ENCODE peak calls at places on chromosomes 5 and 9, in five cellular contexts. F is left ventricle myocardium inferior, P is BJ, D is A549, Y is IMR-90. U is an unnamed sample.

GRCh38 chr9:123586140-123586735 is 230.2 kb downstream of the CRB2 start:
- DNase-seq in Y (no peak), D (no peak), P (no peak), F (no peak), U (no peak)

GRCh38 chr5:16871746-16872339 is 64.2 kb downstream of the MYO10 start:
- DNase-seq in F (no peak), D (no peak), Y (peak), P (peak), U (no peak)

GRCh38 chr5:178997191-178997590 is 2.1 kb upstream of the GRM6 start:
- DNase-seq in P (no peak), D (no peak), Y (no peak), F (no peak), U (no peak)

GRCh38 chr9:129176786-129177442 is 1.1 kb downstream of the IER5L start:
- DNase-seq in Y (peak), F (peak), D (peak), P (no peak), U (no peak)

GRCh38 chr5:159220206-159220605 is 10.9 kb upstream of the RNF145 start:
- DNase-seq in P (no peak), D (no peak), F (no peak), Y (peak), U (no peak)

GRCh38 chr9:112774006-112774996 is 23.7 kb downstream of the SNX30 start:
- DNase-seq in F (no peak), D (no peak), P (no peak), Y (no peak), U (no peak)

GRCh38 chr5:120358949-120359348 is 105.2 kb upstream of the PRR16 start:
- DNase-seq in Y (peak), D (no peak), F (no peak), P (no peak), U (no peak)

GRCh38 chr5:43615445-43616184 is 12.6 kb downstream of the NNT start:
- DNase-seq in Y (no peak), D (no peak), P (no peak), F (no peak), U (no peak)

GRCh38 chr5:149911031-149911430 is 33.6 kb downstream of the PDE6A start:
- DNase-seq in Y (no peak), D (no peak), F (no peak), P (no peak), U (no peak)

GRCh38 chr9:137313956-137314560 is 12.0 kb upstream of the NRARP start:
- DNase-seq in Y (no peak), D (peak), F (peak), P (no peak), U (no peak)

GRCh38 chr5:149429839-149430721 is 51.0 kb upstream of the IL17B start:
- DNase-seq in F (peak), P (no peak), Y (no peak), D (no peak), U (no peak)

GRCh38 chr9:78986446-78986845 is 585.3 kb upstream of the TLE4 start:
- DNase-seq in D (no peak), Y (no peak), F (no peak), P (peak), U (no peak)

GRCh38 chr5:178086266-178086665 is 27.1 kb upstream of the N4BP3 start:
- DNase-seq in D (no peak), F (no peak), P (no peak), Y (no peak), U (no peak)

GRCh38 chr5:112734597-112734996 is 3.1 kb upstream of the APC start:
- DNase-seq in Y (no peak), P (no peak), F (no peak), D (no peak), U (no peak)

GRCh38 chr5:94870496-94871214 is 252.2 kb downstream of the SLF1 start:
- DNase-seq in P (no peak), Y (no peak), D (no peak), F (no peak), U (no peak)

GRCh38 chr5:151432210-151432609 is 15.2 kb upstream of the SLC36A1 start:
- DNase-seq in P (no peak), F (no peak), D (no peak), Y (no peak), U (no peak)

GRCh38 chr9:121857941-121858340 is 206.5 kb downstream of the DAB2IP start:
- DNase-seq in Y (no peak), F (no peak), D (no peak), P (no peak), U (no peak)

GRCh38 chr5:76402251-76402879 is 720 bp upstream of the IQGAP2 start:
- DNase-seq in D (peak), F (peak), Y (no peak), P (no peak), U (no peak)

GRCh38 chr5:129361441-129362025 is 98.6 kb upstream of the ADAMTS19 start:
- DNase-seq in Y (peak), D (peak), P (no peak), F (no peak), U (no peak)

GRCh38 chr5:170403675-170404074 is 14.5 kb upstream of the KCNMB1 start:
- DNase-seq in Y (no peak), D (no peak), P (no peak), F (no peak), U (no peak)
- TF ChIP-seq CTCF in Y (no peak), D (no peak), P (no peak), F (peak), U (no peak)

GRCh38 chr9:101639301-101639700 is 44.5 kb upstream of the PPP3R2 start:
- DNase-seq in D (no peak), F (no peak), P (no peak), Y (no peak), U (no peak)

GRCh38 chr9:101631892-101632291 is 37.1 kb upstream of the PPP3R2 start:
- DNase-seq in F (no peak), Y (no peak), D (no peak), P (no peak), U (no peak)

GRCh38 chr9:101635020-101635419 is 40.3 kb upstream of the PPP3R2 start:
- DNase-seq in F (no peak), D (no peak), P (no peak), Y (no peak), U (no peak)

GRCh38 chr9:101636247-101636646 is 41.5 kb upstream of the PPP3R2 start:
- DNase-seq in D (no peak), P (no peak), Y (no peak), F (no peak), U (no peak)

DNA sequence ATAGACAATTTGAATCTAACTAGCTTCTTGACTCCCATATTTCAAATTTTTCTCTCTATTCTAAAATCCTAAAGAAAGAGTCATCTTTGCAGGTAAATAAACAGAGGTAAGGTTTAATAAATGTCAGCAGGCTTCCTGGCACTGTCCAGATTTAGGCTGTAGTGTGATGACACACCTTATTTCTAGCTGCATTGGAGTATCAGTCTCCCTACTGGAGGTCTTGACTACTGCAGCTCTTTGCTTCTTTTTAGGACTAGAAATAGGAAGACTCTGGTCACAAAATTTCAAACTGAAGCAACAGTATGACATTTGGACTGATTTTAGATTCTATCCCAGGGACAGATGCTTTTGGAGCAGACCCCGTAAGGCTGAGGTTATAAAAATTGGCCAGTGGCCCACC is 40.7 kb upstream of the PPP3R2 start:
- DNase-seq in Y (no peak), D (no peak), P (no peak), F (no peak), U (no peak)
- TF ChIP-seq CTCF in Y (no peak), D (no peak), P (no peak), F (no peak), U (no peak)

GRCh38 chr9:131502781-131503625 is at the start of gene POMT1:
- DNase-seq in P (peak), F (peak), Y (peak), D (peak), U (no peak)
- TF ChIP-seq CTCF in P (no peak), F (no peak), Y (no peak), D (no peak), U (no peak)

GRCh38 chr5:131637694-131638093 is 2.7 kb upstream of the RAPGEF6 start:
- DNase-seq in P (no peak), D (no peak), F (no peak), Y (no peak), U (no peak)

GRCh38 chr5:131635755-131636479 is 888 bp upstream of the RAPGEF6 start:
- DNase-seq in D (peak), Y (no peak), P (no peak), F (no peak), U (no peak)

GRCh38 chr5:131634666-131634995 is 398 bp downstream of the RAPGEF6 start:
- DNase-seq in P (no peak), Y (peak), F (peak), D (peak), U (no peak)

GRCh38 chr5:131633830-131634229 is 1.2 kb downstream of the RAPGEF6 start:
- DNase-seq in Y (no peak), P (no peak), F (no peak), D (no peak), U (no peak)

DNA sequence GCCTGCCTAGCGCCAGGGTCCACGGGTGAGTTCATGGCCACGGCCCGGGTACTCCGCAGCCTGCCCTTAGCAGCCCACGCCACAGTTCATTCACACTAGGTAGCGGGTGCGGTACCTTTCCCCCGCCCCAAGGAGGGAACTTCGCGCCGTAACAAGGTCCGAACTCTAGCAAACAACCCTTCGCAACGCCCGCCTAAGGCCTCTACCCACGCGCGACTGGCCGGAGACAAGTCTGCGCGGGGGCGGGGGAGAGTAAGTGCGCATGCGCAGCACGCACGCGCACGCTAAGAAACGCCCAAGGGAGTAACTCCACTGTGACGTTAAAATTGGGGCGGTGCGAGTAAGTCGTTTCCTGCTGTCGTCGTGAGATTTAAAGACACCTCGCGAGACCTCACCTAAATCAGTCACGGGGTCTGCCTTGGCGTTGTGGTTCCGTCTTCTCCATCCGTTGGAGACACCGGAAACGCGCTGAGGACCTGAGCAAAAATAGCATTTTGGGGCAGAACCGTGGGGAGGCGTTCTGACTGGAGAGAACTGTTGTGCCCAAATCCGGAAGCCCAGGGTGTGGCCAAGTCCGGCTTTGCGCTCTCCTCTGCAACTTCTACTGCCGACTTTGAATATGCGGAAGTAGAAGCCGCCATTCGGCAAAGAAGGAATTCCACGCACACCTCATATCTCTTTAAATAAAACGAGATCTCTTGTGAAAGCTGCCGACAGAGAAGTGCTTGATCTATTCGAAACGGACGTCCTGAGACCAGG is at the start of gene RAPGEF6:
- DNase-seq in F (peak), Y (peak), D (peak), P (peak), U (peak)
- TF ChIP-seq CTCF in F (peak), Y (no peak), D (no peak), P (peak), U (peak)

DNA sequence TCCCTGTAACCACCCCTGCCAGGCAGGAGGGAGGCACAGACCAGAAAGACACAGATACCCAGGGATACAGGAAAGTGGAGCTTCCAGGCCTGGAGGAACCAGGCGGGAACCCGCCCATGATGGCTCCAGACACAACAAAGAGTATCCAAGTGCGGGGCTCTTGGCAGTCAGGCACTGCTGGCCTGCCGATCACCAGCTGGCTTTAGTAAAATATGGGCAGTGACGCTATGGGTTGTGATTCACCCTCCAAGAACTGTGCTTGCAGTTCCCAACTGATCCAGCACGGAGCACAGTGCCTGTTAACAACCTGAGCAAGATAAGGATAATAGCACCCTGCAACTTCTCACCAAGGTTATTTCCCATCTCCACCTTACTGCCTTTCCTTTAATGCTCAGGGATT is 463.3 kb downstream of the IRX1 start:
- DNase-seq in F (peak), D (no peak), Y (no peak), P (no peak), U (no peak)
- TF ChIP-seq CTCF in F (peak), D (no peak), Y (no peak), P (no peak), U (no peak)

U was measured in chondrocyte.